ENCODE peak calls at places on chromosomes 6 and 20, in four cellular contexts. Q is RCC 7860, Y is H9, O is germinal center. B is an unnamed sample.

GRCh38 chr6:34816635-34817301 is 24.9 kb downstream of the BLTP3A start:
- DNase-seq in O (no peak), Y (no peak), Q (no peak), B (no peak)

GRCh38 chr6:170286246-170286933 is 4.5 kb downstream of the DLL1 start:
- DNase-seq in Q (no peak), Y (no peak), O (no peak), B (no peak)

GRCh38 chr20:57223648-57224489 is 42.6 kb downstream of the BMP7 start:
- DNase-seq in O (no peak), Y (no peak), Q (no peak), B (no peak)

GRCh38 chr20:4041748-4042411 is 26.5 kb upstream of the RNF24 start:
- DNase-seq in O (no peak), Q (peak), Y (no peak), B (peak)

GRCh38 chr20:47067776-47068175 is 173.1 kb downstream of the EYA2 start:
- DNase-seq in Y (no peak), Q (no peak), O (no peak), B (no peak)

GRCh38 chr6:16438677-16439615 is 200.6 kb downstream of the GMPR start:
- DNase-seq in Y (no peak), O (no peak), Q (no peak), B (no peak)

GRCh38 chr20:22227301-22227700 is 357.1 kb downstream of the FOXA2 start:
- DNase-seq in O (no peak), Y (no peak), Q (no peak), B (no peak)

GRCh38 chr6:85421963-85422362 is 27.9 kb upstream of the NT5E start:
- DNase-seq in O (no peak), Y (no peak), Q (no peak), B (no peak)

GRCh38 chr6:102015431-102015830 is 621.9 kb downstream of the GRIK2 start:
- DNase-seq in Q (no peak), Y (no peak), O (no peak), B (no peak)

GRCh38 chr6:83417880-83418663 is 12.8 kb downstream of the ME1 start:
- DNase-seq in Q (no peak), O (peak), Y (no peak), B (peak)

GRCh38 chr20:52049001-52049731 is 142.4 kb downstream of the ZFP64 start:
- DNase-seq in Y (peak), O (no peak), Q (no peak), B (peak)

GRCh38 chr20:38789503-38790209 is 15.8 kb upstream of the PPP1R16B start:
- DNase-seq in O (no peak), Y (no peak), Q (peak), B (no peak)

GRCh38 chr6:112464901-112465661 is 118.0 kb downstream of the RFPL4B start:
- DNase-seq in Y (no peak), O (no peak), Q (no peak), B (no peak)

GRCh38 chr6:81896561-81896960 is 144.1 kb upstream of the TENT5A start:
- DNase-seq in O (no peak), Q (no peak), Y (no peak), B (no peak)

GRCh38 chr20:53706511-53707031 is 112.9 kb upstream of the ZNF217 start:
- DNase-seq in Q (no peak), Y (no peak), O (peak), B (no peak)

GRCh38 chr6:3305216-3305565 is 46.4 kb downstream of the PSMG4 start:
- DNase-seq in Q (no peak), O (no peak), Y (no peak), B (no peak)

GRCh38 chr6:14074723-14075503 is 42.7 kb upstream of the CD83 start:
- DNase-seq in Y (no peak), Q (peak), O (no peak), B (peak)

GRCh38 chr6:16676978-16677377 is 84.3 kb downstream of the ATXN1 start:
- DNase-seq in O (no peak), Q (no peak), Y (no peak), B (peak)

GRCh38 chr6:105380634-105381033 is 22.2 kb downstream of the PREP start:
- DNase-seq in Y (no peak), Q (no peak), O (no peak), B (no peak)

GRCh38 chr6:27280064-27280539 is 32.0 kb downstream of the POM121L2 start:
- DNase-seq in Y (peak), O (no peak), Q (peak), B (peak)

GRCh38 chr6:43435682-43436437 is 8.5 kb downstream of the ABCC10 start:
- DNase-seq in Y (no peak), O (no peak), Q (no peak), B (no peak)

GRCh38 chr6:129575378-129576118 is 134.4 kb downstream of the ARHGAP18 start:
- DNase-seq in O (peak), Y (no peak), Q (peak), B (peak)

GRCh38 chr6:125867483-125867935 is 76.7 kb downstream of the NCOA7 start:
- DNase-seq in Y (peak), O (no peak), Q (no peak), B (peak)

GRCh38 chr6:33985333-33985751 is 160.5 kb downstream of the GRM4 start:
- DNase-seq in O (no peak), Q (no peak), Y (peak), B (no peak)

GRCh38 chr20:25372584-25373336 is 17.9 kb downstream of the ABHD12 start:
- DNase-seq in Q (peak), Y (no peak), O (no peak), B (no peak)

GRCh38 chr20:41467690-41468089 is 101.1 kb upstream of the EMILIN3 start:
- DNase-seq in Q (no peak), O (no peak), Y (no peak), B (no peak)

GRCh38 chr6:620166-620565 is 36.7 kb downstream of the HUS1B start:
- DNase-seq in O (no peak), Y (no peak), Q (no peak), B (no peak)

GRCh38 chr20:31673943-31674463 is 36.3 kb downstream of the COX4I2 start:
- DNase-seq in Q (no peak), Y (no peak), O (no peak), B (no peak)

GRCh38 chr6:24332306-24332705 is 25.6 kb downstream of the DCDC2 start:
- DNase-seq in Q (peak), O (no peak), Y (no peak), B (peak)

GRCh38 chr6:168269455-168270243 is 49.9 kb downstream of the DACT2 start:
- DNase-seq in O (no peak), Q (no peak), Y (no peak), B (no peak)

GRCh38 chr20:2301164-2301622 is 5.4 kb downstream of the TGM3 start:
- DNase-seq in Q (peak), Y (no peak), O (peak), B (peak)

GRCh38 chr20:2602746-2603145 is 49.7 kb upstream of the NOP56 start:
- DNase-seq in O (no peak), Y (no peak), Q (no peak), B (no peak)